ENCODE peak calls at places on chromosome 2, in five cellular contexts. V, J, U, K and P are unnamed samples.
A peak's percentile ranks its signal among the peaks of the same experiment; 100 is the strongest.

GRCh38 chr2:156319811-156320490 is 12.6 kb downstream of the NR4A2 start:
- DNase-seq in U (no peak), V (no peak), J (no peak), K (no peak), P (no peak)

GRCh38 chr2:208040199-208041171 is 15.2 kb upstream of the PLEKHM3 start:
- DNase-seq in U (peak; percentile 3), J (peak; percentile 60), K (peak; percentile 53), V (peak; percentile 37), P (peak; percentile 23)

GRCh38 chr2:52955079-52955478 is 812.5 kb upstream of the CHAC2 start:
- DNase-seq in J (no peak), V (no peak), U (no peak), K (no peak), P (no peak)

GRCh38 chr2:127984551-127984950 is 43.3 kb downstream of the SAP130 start:
- DNase-seq in J (no peak), K (no peak), U (no peak), V (no peak), P (no peak)

GRCh38 chr2:112869258-112869842 is 32.8 kb upstream of the IL1B start:
- DNase-seq in J (no peak), K (no peak), U (peak; percentile 2), V (peak; percentile 81), P (no peak)

GRCh38 chr2:40256649-40257048 is 195.2 kb downstream of the SLC8A1 start:
- DNase-seq in U (no peak), V (no peak), J (no peak), K (peak; percentile 11), P (no peak)

GRCh38 chr2:212177724-212178123 is 360.9 kb downstream of the ERBB4 start:
- DNase-seq in U (no peak), K (no peak), V (no peak), J (no peak), P (no peak)

GRCh38 chr2:127423476-127423840 is 5.2 kb downstream of the PROC start:
- DNase-seq in J (no peak), K (no peak), V (peak; percentile 12), U (no peak), P (peak; percentile 40)

GRCh38 chr2:184599054-184599874 is 935 bp downstream of the ZNF804A start:
- DNase-seq in V (no peak), J (no peak), U (no peak), K (no peak), P (no peak)

GRCh38 chr2:40041983-40042382 is 262.9 kb upstream of the THUMPD2 start:
- DNase-seq in V (no peak), U (no peak), K (no peak), J (no peak), P (no peak)

GRCh38 chr2:67165141-67165990 is 231.8 kb upstream of the ETAA1 start:
- DNase-seq in J (no peak), V (no peak), U (no peak), K (no peak), P (no peak)

GRCh38 chr2:132438650-132439030 is 22.0 kb downstream of the GPR39 start:
- DNase-seq in J (no peak), U (no peak), K (peak; percentile 82), V (no peak), P (no peak)

GRCh38 chr2:54767921-54768320 is 44.5 kb downstream of the EML6 start:
- DNase-seq in K (no peak), U (no peak), J (no peak), V (no peak), P (peak; percentile 4)

GRCh38 chr2:158011055-158011771 is 90.5 kb upstream of the UPP2 start:
- DNase-seq in V (no peak), J (no peak), K (no peak), U (no peak), P (no peak)

GRCh38 chr2:102788880-102789250 is 27.0 kb downstream of the TMEM182 start:
- DNase-seq in K (no peak), U (no peak), V (no peak), J (no peak), P (no peak)

GRCh38 chr2:240367721-240368120 is 67.7 kb upstream of the GPC1 start:
- DNase-seq in J (no peak), K (no peak), V (no peak), U (no peak), P (no peak)

GRCh38 chr2:86593266-86593665 is 30.0 kb upstream of the CHMP3 start:
- DNase-seq in J (no peak), U (no peak), K (no peak), V (no peak), P (no peak)

GRCh38 chr2:128381001-128381938 is 62.6 kb upstream of the HS6ST1 start:
- DNase-seq in J (peak; percentile 48), K (no peak), V (no peak), U (peak; percentile 44), P (no peak)

GRCh38 chr2:204445149-204445548 is 100.1 kb upstream of the PARD3B start:
- DNase-seq in J (no peak), V (no peak), K (no peak), U (no peak), P (no peak)

GRCh38 chr2:231133365-231134114 is 8.7 kb upstream of the HTR2B start:
- DNase-seq in J (no peak), K (no peak), V (no peak), U (no peak), P (no peak)

GRCh38 chr2:111186123-111186715 is 65.5 kb downstream of the BCL2L11 start:
- DNase-seq in K (no peak), V (no peak), J (no peak), U (no peak), P (no peak)

GRCh38 chr2:15073639-15074038 is 441.1 kb downstream of the LRATD1 start:
- DNase-seq in K (no peak), J (no peak), V (no peak), U (no peak), P (no peak)

GRCh38 chr2:177717831-177718618 is 325.5 kb downstream of the AGPS start:
- DNase-seq in K (no peak), V (no peak), U (no peak), J (no peak), P (no peak)